ENCODE peak calls at places on chromosomes 16 and 17, in five cellular contexts. Q, H, O, B and K are unnamed samples.

GRCh38 chr17:49850772-49851386 is 3.0 kb upstream of the TAC4 start:
- DNase-seq in Q (no peak), B (peak; percentile 73), O (no peak), H (peak; percentile 22), K (no peak)

GRCh38 chr16:80899804-80900592 is 95.6 kb upstream of the CDYL2 start:
- DNase-seq in B (peak; percentile 97), H (peak; percentile 99), Q (no peak), O (peak; percentile 66), K (no peak)

GRCh38 chr16:75433732-75434413 is 570 bp upstream of the CFDP1 start:
- DNase-seq in B (peak; percentile 87), H (peak; percentile 97), O (peak; percentile 74), Q (peak; percentile 98), K (peak; percentile 91)

GRCh38 chr16:48617711-48618148 is 7.8 kb upstream of the N4BP1 start:
- DNase-seq in H (peak; percentile 87), O (peak; percentile 69), B (no peak), Q (no peak), K (no peak)

GRCh38 chr17:2282297-2282873 is 21.2 kb downstream of the SMG6 start:
- DNase-seq in Q (peak; percentile 89), B (no peak), H (peak; percentile 89), O (no peak), K (no peak)

GRCh38 chr17:79202476-79202875 is 127.9 kb downstream of the ENGASE start:
- DNase-seq in O (no peak), H (no peak), B (no peak), Q (no peak), K (no peak)

GRCh38 chr17:36008998-36009665 is 7.8 kb upstream of the CCL15 start:
- DNase-seq in H (peak; percentile 20), B (no peak), O (no peak), Q (peak; percentile 7), K (no peak)

GRCh38 chr17:6255331-6255730 is 179.6 kb downstream of the AIPL1 start:
- DNase-seq in B (no peak), O (no peak), H (no peak), Q (no peak), K (no peak)

GRCh38 chr16:58450590-58450989 is 49.4 kb upstream of the NDRG4 start:
- DNase-seq in Q (no peak), O (no peak), B (no peak), H (no peak), K (no peak)

GRCh38 chr17:5526821-5527598 is 40.6 kb downstream of the MIS12 start:
- DNase-seq in B (peak; percentile 89), O (no peak), H (peak; percentile 90), Q (peak; percentile 99), K (peak; percentile 98)

GRCh38 chr17:330993-331701 is 21.5 kb downstream of the RPH3AL start:
- DNase-seq in B (peak; percentile 72), H (peak; percentile 42), O (no peak), Q (no peak), K (no peak)

GRCh38 chr17:31313982-31314787 is at the start of gene EVI2B:
- DNase-seq in Q (peak; percentile 80), H (peak; percentile 75), B (no peak), O (no peak), K (no peak)

GRCh38 chr17:48111937-48112241 is 4.3 kb downstream of the SNX11 start:
- DNase-seq in B (no peak), O (no peak), H (no peak), Q (no peak), K (no peak)

GRCh38 chr16:79920685-79921084 is 320.1 kb upstream of the MAF start:
- DNase-seq in O (no peak), H (no peak), B (no peak), Q (no peak), K (no peak)

GRCh38 chr17:61413654-61414133 is 14.1 kb downstream of the TBX2 start:
- DNase-seq in B (no peak), O (peak; percentile 28), H (no peak), Q (no peak), K (no peak)
- H3K4me3 ChIP-seq in B (peak overlapping the region; percentile 66), O (no peak overlapping the region), H (no peak overlapping the region), Q (no peak overlapping the region), K (no peak overlapping the region)

DNA sequence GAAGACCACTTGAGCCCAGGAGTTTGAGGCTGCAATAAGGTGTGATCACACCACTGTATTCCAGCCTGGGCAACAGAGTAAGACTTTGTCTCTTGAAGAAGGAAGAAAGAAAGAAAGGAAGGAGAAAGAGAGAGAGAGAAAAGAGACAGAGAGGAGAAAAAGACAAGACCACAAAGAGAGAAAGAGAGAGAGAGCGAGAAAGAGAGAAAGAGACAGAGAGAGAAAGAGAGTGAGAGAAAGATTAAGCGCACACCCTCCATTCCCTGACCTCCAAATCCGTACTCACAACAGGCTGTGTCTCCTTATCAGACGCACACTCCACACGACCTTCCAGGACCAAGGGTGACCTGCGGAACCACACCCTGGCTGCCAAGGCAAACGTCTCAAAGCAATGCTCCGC is 19.6 kb downstream of the KLHDC4 start:
- DNase-seq in B (no peak), H (no peak), O (no peak), Q (no peak), K (no peak)
- H3K36me3 ChIP-seq in B (peaks cover 61% of the 10 kb centered on the region), H (peaks cover 20% of the 10 kb centered on the region), O (peaks cover 9% of the 10 kb centered on the region), Q (peaks cover 62% of the 10 kb centered on the region), K (no peaks in the 10 kb centered on the region)

DNA sequence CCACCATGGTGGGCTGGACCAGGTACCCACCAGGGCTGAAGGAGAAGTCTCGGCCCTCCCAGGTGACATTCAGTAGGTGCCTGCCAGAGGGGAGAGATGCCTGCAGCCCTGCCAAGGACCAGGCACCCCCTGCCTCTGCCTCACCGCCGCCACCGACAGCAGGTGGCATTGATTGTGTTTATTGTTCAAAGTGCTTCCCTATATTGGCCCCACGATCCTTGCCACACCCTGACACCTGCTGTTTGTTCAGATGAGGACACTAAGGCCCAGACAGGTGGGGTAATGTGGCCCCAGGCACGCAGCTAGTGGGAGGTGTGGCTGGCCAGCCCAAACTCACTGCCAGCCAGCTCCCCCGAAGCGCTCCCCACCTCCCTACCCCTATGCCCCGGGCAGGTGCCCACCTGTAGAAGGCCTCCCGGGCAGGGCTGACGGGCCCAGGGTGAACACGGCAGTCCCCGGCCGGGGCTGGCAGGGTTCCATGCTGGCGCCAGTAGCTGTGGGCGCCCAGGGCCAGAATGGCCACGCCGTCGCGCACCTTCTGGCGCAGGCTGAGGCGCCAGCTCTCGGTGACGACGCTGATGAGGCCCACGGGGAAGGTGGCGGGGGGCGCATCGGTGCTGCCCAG is 8.0 kb downstream of the GRIN2C start:
- DNase-seq in Q (no peak), H (no peak), O (no peak), B (no peak), K (no peak)
- H3K4me3 ChIP-seq in Q (peak overlapping the region; percentile 32), H (no peak overlapping the region), O (no peak overlapping the region), B (no peak overlapping the region), K (no peak overlapping the region)

GRCh38 chr17:61737820-61738219 is 125.5 kb downstream of the BRIP1 start:
- DNase-seq in H (no peak), B (no peak), Q (no peak), O (no peak), K (no peak)
- H3K36me3 ChIP-seq in H (no peaks in the 10 kb centered on the region), B (no peaks in the 10 kb centered on the region), Q (no peaks in the 10 kb centered on the region), O (no peaks in the 10 kb centered on the region), K (no peaks in the 10 kb centered on the region)

GRCh38 chr17:17492562-17492961 is 3.6 kb downstream of the RASD1 start:
- DNase-seq in Q (no peak), B (no peak), H (no peak), O (no peak), K (no peak)

GRCh38 chr17:17492085-17492484 is 4.1 kb downstream of the RASD1 start:
- DNase-seq in Q (no peak), O (no peak), B (peak; percentile 32), H (no peak), K (no peak)

GRCh38 chr17:17494499-17495447 is 1.4 kb downstream of the RASD1 start:
- DNase-seq in B (peak; percentile 78), H (peak; percentile 52), Q (peak; percentile 60), O (peak; percentile 44), K (no peak)

GRCh38 chr17:17493986-17494466 is 2.2 kb downstream of the RASD1 start:
- DNase-seq in Q (no peak), O (no peak), B (no peak), H (no peak), K (no peak)

DNA sequence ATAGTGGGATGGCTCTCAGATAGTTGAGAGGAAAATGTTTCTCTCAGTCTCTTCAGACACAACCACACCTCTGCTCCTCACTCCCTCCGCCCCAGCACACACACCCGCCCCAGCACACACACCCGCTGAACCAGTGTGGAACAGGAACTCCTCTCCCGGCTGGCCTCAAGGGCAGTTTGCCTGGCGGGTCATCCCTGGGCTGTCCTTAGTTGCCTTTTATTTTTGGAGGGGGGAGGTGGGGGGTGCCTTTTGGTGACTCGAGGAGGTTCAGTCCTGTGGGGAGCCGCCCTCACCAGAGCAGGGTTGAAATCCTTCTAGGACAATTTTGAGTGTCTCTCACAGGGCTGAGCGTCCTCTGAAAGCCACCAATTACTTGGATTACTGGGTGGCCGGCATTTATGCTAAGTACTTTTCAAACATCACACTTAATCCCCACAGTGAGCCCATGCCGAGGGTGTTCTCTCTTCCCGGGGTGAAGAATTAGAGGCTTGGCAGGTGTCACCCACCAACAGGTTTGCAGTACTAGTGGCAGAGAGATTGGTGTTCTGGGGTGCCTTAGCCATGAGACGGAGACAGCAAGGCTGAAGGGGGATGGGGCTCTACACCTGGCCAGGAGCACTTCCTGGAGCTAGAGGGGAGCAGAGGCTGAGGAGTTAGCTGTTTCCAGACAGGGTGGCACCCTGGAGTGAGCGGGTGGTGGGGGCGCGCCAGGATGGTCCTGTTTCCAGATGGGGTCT is 2.8 kb downstream of the RASD1 start:
- DNase-seq in H (no peak), Q (no peak), B (peak; percentile 55), O (no peak), K (no peak)
- H3K4me3 ChIP-seq in H (no peak overlapping the region), Q (peak overlapping the region; percentile 14), B (no peak overlapping the region), O (no peak overlapping the region), K (no peak overlapping the region)

GRCh38 chr16:24822974-24823373 is 22.8 kb upstream of the SLC5A11 start:
- DNase-seq in O (no peak), H (no peak), Q (no peak), B (no peak), K (no peak)
- H3K36me3 ChIP-seq in O (peaks cover 35% of the 10 kb centered on the region), H (peaks cover 66% of the 10 kb centered on the region), Q (peaks cover 74% of the 10 kb centered on the region), B (peaks cover 73% of the 10 kb centered on the region), K (peaks cover 2% of the 10 kb centered on the region)

GRCh38 chr17:81479672-81480071 is 32.9 kb downstream of the ACTG1 start:
- DNase-seq in H (no peak), Q (no peak), B (no peak), O (no peak), K (no peak)

GRCh38 chr17:81481815-81482505 is 30.6 kb downstream of the ACTG1 start:
- DNase-seq in H (no peak), Q (no peak), O (no peak), B (no peak), K (no peak)

GRCh38 chr17:81480140-81480917 is 32.3 kb downstream of the ACTG1 start:
- DNase-seq in O (no peak), B (peak; percentile 79), H (peak; percentile 80), Q (peak; percentile 62), K (no peak)

GRCh38 chr17:81482673-81483072 is 29.9 kb downstream of the ACTG1 start:
- DNase-seq in O (no peak), Q (no peak), B (no peak), H (no peak), K (no peak)

GRCh38 chr17:81481011-81481799 is 31.4 kb downstream of the ACTG1 start:
- DNase-seq in O (no peak), B (peak; percentile 84), Q (no peak), H (peak; percentile 81), K (no peak)
- H3K4me3 ChIP-seq in O (no peak overlapping the region), B (peak overlapping the region; percentile 47), Q (no peak overlapping the region), H (peak overlapping the region; percentile 17), K (peak overlapping the region; percentile 41)